ENCODE peak calls at places on chromosomes 16 and 17, in five cellular contexts. O is IMR-90, X is neuronal stem cell, P is mesendoderm, L is H9. I is an unnamed sample.

GRCh38 chr17:44467108-44467507 is 36.1 kb downstream of the GPATCH8 start:
- DNase-seq in O (no peak), P (no peak), X (no peak), L (no peak), I (no peak)

GRCh38 chr16:11719171-11719570 is 23.5 kb downstream of the TXNDC11 start:
- DNase-seq in O (no peak), L (no peak), P (no peak), X (no peak), I (no peak)

GRCh38 chr16:65453646-65454045 is 331.8 kb upstream of the CDH11 start:
- DNase-seq in O (no peak), X (no peak), P (no peak), L (no peak), I (no peak)

GRCh38 chr16:28188085-28188916 is 23.5 kb downstream of the XPO6 start:
- DNase-seq in L (no peak), O (peak; percentile 89), X (no peak), P (no peak), I (peak; percentile 27)

GRCh38 chr16:57637424-57637823 is 9.0 kb downstream of the ADGRG1 start:
- DNase-seq in L (no peak), X (peak; percentile 40), O (no peak), P (no peak), I (no peak)

GRCh38 chr16:29775742-29776408 is 2.2 kb upstream of the ZG16 start:
- DNase-seq in X (no peak), O (peak; percentile 43), L (no peak), P (peak; percentile 35), I (no peak)

GRCh38 chr17:48505788-48506187 is 25.0 kb downstream of the HOXB1 start:
- DNase-seq in O (peak; percentile 89), P (peak; percentile 83), L (no peak), X (no peak), I (peak; percentile 74)

GRCh38 chr17:49910094-49910857 is 58.7 kb upstream of the DLX4 start:
- DNase-seq in O (no peak), P (peak; percentile 78), X (no peak), L (peak; percentile 90), I (no peak)

GRCh38 chr17:17059301-17059890 is 17.1 kb downstream of the MPRIP start:
- DNase-seq in X (no peak), O (no peak), P (no peak), L (peak; percentile 25), I (no peak)
- H4K8ac ChIP-seq in X (no peak overlapping the region), O (no peak overlapping the region), P (no peak overlapping the region), L (no peak overlapping the region), I (no peak overlapping the region)

DNA sequence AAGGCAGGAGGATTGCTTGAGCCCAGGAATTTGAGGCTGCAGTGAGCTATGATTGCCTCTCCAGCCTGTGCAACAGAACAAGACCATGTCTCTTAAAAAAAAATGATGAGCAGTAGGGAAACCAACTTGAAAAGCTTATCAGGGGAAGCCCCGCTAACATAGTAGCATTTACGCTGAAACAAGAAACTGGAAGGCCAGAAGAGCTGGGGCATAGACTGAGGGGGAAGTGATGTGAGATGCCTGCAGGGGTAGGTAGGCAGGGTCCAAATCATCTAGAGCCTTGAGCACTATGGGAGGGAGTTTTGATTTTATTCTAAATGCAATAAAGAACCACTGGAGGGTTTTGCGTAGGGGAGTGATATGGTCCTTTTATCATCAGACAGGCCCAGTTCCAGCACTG is 139.3 kb downstream of the CYB561 start:
- DNase-seq in O (no peak), P (no peak), X (no peak), L (no peak), I (no peak)
- H3K27ac ChIP-seq in O (no peak overlapping the region), P (no peak overlapping the region), X (no peak overlapping the region), L (no peak overlapping the region), I (no peak overlapping the region)

DNA sequence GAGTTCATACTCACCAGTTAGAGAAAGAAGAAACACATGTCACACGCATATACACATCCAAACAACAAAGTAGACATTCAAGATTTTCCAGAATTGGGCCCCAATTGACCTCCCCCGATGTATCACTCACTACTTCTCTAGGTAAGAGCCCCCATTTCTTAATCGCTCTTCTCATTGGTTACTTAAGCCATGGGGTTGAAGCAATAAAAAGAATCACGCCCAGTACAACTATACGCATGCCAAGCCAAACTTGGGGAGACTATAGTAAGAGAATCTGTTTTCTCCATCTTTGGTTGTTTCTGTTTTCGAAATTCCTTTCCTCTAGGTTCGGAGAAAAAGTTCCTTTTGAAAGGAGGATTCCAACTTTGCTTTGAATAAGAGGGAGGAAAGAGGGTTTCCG is 540 bp downstream of the DDX52 start:
- DNase-seq in O (peak; percentile 31), X (no peak), P (peak; percentile 9), L (no peak), I (no peak)
- H2BK120ac ChIP-seq in O (peak overlapping the region; percentile 81), X (no peak overlapping the region), P (no peak overlapping the region), L (no peak overlapping the region), I (peak overlapping the region; percentile 84)

GRCh38 chr16:86507173-86508027 is 2.9 kb upstream of the FOXF1 start:
- DNase-seq in P (peak; percentile 31), O (peak; percentile 55), L (no peak), X (peak; percentile 5), I (no peak)

GRCh38 chr16:86505899-86506864 is 4.1 kb upstream of the FOXF1 start:
- DNase-seq in P (no peak), X (peak; percentile 14), O (peak; percentile 27), L (no peak), I (no peak)

GRCh38 chr16:86503830-86504229 is 6.5 kb upstream of the FOXF1 start:
- DNase-seq in P (no peak), O (no peak), L (no peak), X (no peak), I (no peak)

GRCh38 chr16:86504315-86505184 is 5.8 kb upstream of the FOXF1 start:
- DNase-seq in X (no peak), L (no peak), P (no peak), O (no peak), I (no peak)

GRCh38 chr16:86505185-86505898 is 5.0 kb upstream of the FOXF1 start:
- DNase-seq in X (no peak), L (peak; percentile 52), O (peak; percentile 55), P (no peak), I (peak; percentile 14)
- H4K8ac ChIP-seq in X (no peak overlapping the region), L (no peak overlapping the region), O (peak overlapping the region; percentile 49), P (no peak overlapping the region), I (no peak overlapping the region)

I was measured in trophoblast cell.